ENCODE peak calls at places on chromosome 5, in eight cellular contexts. V is prostate gland, M is GM12878, T is Panc1, E is K562, L is breast epithelium, G is stomach, Y is SK-N-SH. S is an unnamed sample.

GRCh38 chr5:93571111-93571977 is 9.7 kb downstream of the NR2F1-AS1 start:
- DNase-seq in V (no peak), M (no peak), T (no peak), E (no peak), L (no peak), G (no peak), Y (no peak), S (no peak)

GRCh38 chr5:36724429-36725332 is 118.3 kb downstream of the SLC1A3 start:
- DNase-seq in V (no peak), M (peak; percentile 94), T (no peak), E (peak; percentile 61), L (no peak), G (peak; percentile 36), Y (no peak), S (peak; percentile 64)

GRCh38 chr5:147393866-147394265 is 116.0 kb downstream of the DPYSL3 start:
- DNase-seq in V (no peak), M (no peak), T (no peak), E (no peak), L (no peak), G (no peak), Y (no peak), S (no peak)

GRCh38 chr5:80343067-80343466 is 23.3 kb downstream of the SPZ1 start:
- DNase-seq in V (no peak), M (no peak), T (no peak), E (no peak), L (no peak), G (no peak), Y (no peak), S (no peak)

GRCh38 chr5:141902015-141902414 is 21.7 kb upstream of the DELE1 start:
- DNase-seq in V (no peak), M (no peak), T (no peak), E (no peak), L (no peak), G (no peak), Y (no peak), S (no peak)

GRCh38 chr5:145681686-145682085 is 153.5 kb downstream of the PRELID2 start:
- DNase-seq in V (peak; percentile 22), M (peak; percentile 32), T (peak; percentile 58), E (peak; percentile 75), L (no peak), G (peak; percentile 41), Y (peak; percentile 51), S (peak; percentile 53)

GRCh38 chr5:31573494-31573893 is 41.4 kb downstream of the C5orf22 start:
- DNase-seq in V (no peak), M (peak; percentile 15), T (no peak), E (no peak), L (no peak), G (no peak), Y (no peak), S (no peak)

GRCh38 chr5:151770383-151771258 is 1.1 kb upstream of the G3BP1 start:
- DNase-seq in V (peak; percentile 36), M (no peak), T (no peak), E (peak; percentile 72), L (peak; percentile 68), G (peak; percentile 59), Y (peak; percentile 67), S (peak; percentile 65)

GRCh38 chr5:137761020-137761516 is 6.9 kb upstream of the HNRNPA0 start:
- DNase-seq in V (no peak), M (no peak), T (no peak), E (no peak), L (no peak), G (no peak), Y (no peak), S (no peak)

GRCh38 chr5:133304707-133305216 is 252.9 kb downstream of the HSPA4 start:
- DNase-seq in V (no peak), M (no peak), T (no peak), E (no peak), L (no peak), G (no peak), Y (no peak), S (no peak)

GRCh38 chr5:65999061-65999723 is 72.8 kb downstream of the ERBIN start:
- DNase-seq in V (no peak), M (no peak), T (no peak), E (no peak), L (no peak), G (no peak), Y (no peak), S (no peak)

GRCh38 chr5:126920291-126920690 is 110.1 kb downstream of the MARCHF3 start:
- DNase-seq in V (no peak), M (no peak), T (no peak), E (no peak), L (no peak), G (no peak), Y (no peak), S (no peak)

GRCh38 chr5:42614509-42614908 is 142.1 kb upstream of the CCDC152 start:
- DNase-seq in V (no peak), M (no peak), T (no peak), E (no peak), L (no peak), G (no peak), Y (no peak), S (no peak)

GRCh38 chr5:16759147-16759800 is 142.5 kb upstream of the RETREG1 start:
- DNase-seq in V (peak; percentile 27), M (peak; percentile 5), T (no peak), E (no peak), L (no peak), G (peak; percentile 70), Y (no peak), S (no peak)

GRCh38 chr5:40317023-40317422 is 362.7 kb upstream of the PTGER4 start:
- DNase-seq in V (no peak), M (no peak), T (no peak), E (no peak), L (no peak), G (no peak), Y (no peak), S (no peak)

GRCh38 chr5:96218653-96219052 is 214.4 kb downstream of the PCSK1 start:
- DNase-seq in V (no peak), M (no peak), T (no peak), E (no peak), L (no peak), G (no peak), Y (no peak), S (no peak)

GRCh38 chr5:72101828-72102227 is 5.4 kb upstream of the MAP1B start:
- DNase-seq in V (no peak), M (no peak), T (no peak), E (no peak), L (no peak), G (no peak), Y (no peak), S (no peak)

GRCh38 chr5:160665460-160665859 is 186.6 kb downstream of the ATP10B start:
- DNase-seq in V (no peak), M (no peak), T (no peak), E (no peak), L (no peak), G (no peak), Y (no peak), S (no peak)

GRCh38 chr5:113054899-113055298 is 78.3 kb downstream of the DCP2 start:
- DNase-seq in V (no peak), M (no peak), T (no peak), E (no peak), L (no peak), G (no peak), Y (no peak), S (no peak)

GRCh38 chr5:151250346-151251000 is 2.5 kb upstream of the GM2A start:
- DNase-seq in V (no peak), M (no peak), T (no peak), E (no peak), L (no peak), G (no peak), Y (no peak), S (no peak)

GRCh38 chr5:102782245-102782872 is 27.3 kb downstream of the PAM start:
- DNase-seq in V (no peak), M (no peak), T (no peak), E (no peak), L (no peak), G (no peak), Y (no peak), S (no peak)
- H3K27ac ChIP-seq in V (no peak overlapping the region), M (no peak overlapping the region), T (no peak overlapping the region), E (no peak overlapping the region), L (no peak overlapping the region), G (no peak overlapping the region), Y (no peak overlapping the region), S (no peak overlapping the region)

GRCh38 chr5:67050125-67050524 is 146.5 kb downstream of the CD180 start:
- DNase-seq in V (no peak), M (no peak), T (no peak), E (no peak), L (no peak), G (no peak), Y (no peak), S (peak; percentile 39)

GRCh38 chr5:67053229-67053628 is 143.4 kb downstream of the CD180 start:
- DNase-seq in V (no peak), M (no peak), T (no peak), E (no peak), L (no peak), G (no peak), Y (no peak), S (no peak)

GRCh38 chr5:67051164-67051563 is 145.4 kb downstream of the CD180 start:
- DNase-seq in V (no peak), M (no peak), T (no peak), E (no peak), L (no peak), G (no peak), Y (no peak), S (peak; percentile 78)

GRCh38 chr5:67052034-67052433 is 144.6 kb downstream of the CD180 start:
- DNase-seq in V (no peak), M (no peak), T (no peak), E (no peak), L (no peak), G (no peak), Y (no peak), S (no peak)

DNA sequence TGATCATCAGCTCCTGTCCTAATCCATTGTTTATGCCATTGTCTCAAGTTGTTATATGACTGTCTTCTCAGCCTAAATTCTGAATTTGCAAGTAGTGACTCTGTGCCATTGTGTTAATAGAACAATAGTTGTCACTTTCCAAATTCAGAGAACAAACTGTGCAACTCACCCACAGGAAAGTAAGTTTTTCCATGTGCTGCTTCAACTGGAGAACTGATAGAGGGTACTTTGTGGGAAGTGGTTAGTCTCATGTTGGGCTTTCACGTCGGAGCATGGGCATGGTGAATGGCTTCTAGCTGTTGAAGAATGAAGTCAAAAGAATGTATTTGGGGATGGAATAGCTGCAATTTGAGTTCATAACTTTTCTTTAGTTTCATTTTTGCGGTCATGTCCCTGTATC is 146.0 kb downstream of the CD180 start:
- DNase-seq in V (no peak), M (no peak), T (no peak), E (no peak), L (no peak), G (no peak), Y (no peak), S (no peak)
- TF ChIP-seq POLR2AphosphoS5 in V (no peak), M (no peak), T (no peak), E (no peak), L (no peak), G (no peak), Y (no peak), S (no peak)

GRCh38 chr5:179079165-179079987 is 19.2 kb downstream of the ZNF354C start:
- DNase-seq in V (no peak), M (no peak), T (no peak), E (no peak), L (no peak), G (no peak), Y (no peak), S (no peak)

GRCh38 chr5:179080724-179081123 is 20.6 kb downstream of the ZNF354C start:
- DNase-seq in V (no peak), M (no peak), T (no peak), E (no peak), L (no peak), G (no peak), Y (no peak), S (no peak)
- H3K9me3 ChIP-seq in V (peaks cover 19% of the 10 kb centered on the region), M (peaks cover 4% of the 10 kb centered on the region), T (peaks cover 79% of the 10 kb centered on the region), E (peaks cover 4% of the 10 kb centered on the region), L (peaks cover 82% of the 10 kb centered on the region), G (peaks cover 100% of the 10 kb centered on the region), Y (peaks cover 35% of the 10 kb centered on the region), S (peaks cover 96% of the 10 kb centered on the region)

GRCh38 chr5:106086352-106086751 is 1584.4 kb downstream of the EFNA5 start:
- DNase-seq in V (no peak), M (no peak), T (no peak), E (no peak), L (no peak), G (no peak), Y (no peak), S (no peak)
- H3K27ac ChIP-seq in V (no peak overlapping the region), M (no peak overlapping the region), T (no peak overlapping the region), E (no peak overlapping the region), L (no peak overlapping the region), G (no peak overlapping the region), Y (no peak overlapping the region), S (no peak overlapping the region)

S was measured in transverse colon.